ENCODE peak calls at places on chromosomes 2 and 18, in five cellular contexts. N is H1, H is stomach, T is prostate gland, S is spleen. G is an unnamed sample.

GRCh38 chr2:155080394-155080793 is 381.9 kb downstream of the KCNJ3 start:
- DNase-seq in S (no peak), N (no peak), T (no peak), H (no peak), G (no peak)

GRCh38 chr2:176002684-176003225 is 688 bp upstream of the LNPK start:
- DNase-seq in H (no peak), T (peak), S (no peak), N (no peak), G (no peak)

GRCh38 chr2:146806295-146807005 is 1038.4 kb upstream of the ACVR2A start:
- DNase-seq in H (no peak), S (no peak), T (no peak), N (no peak), G (no peak)

GRCh38 chr2:120434487-120434886 is 88.6 kb downstream of the INHBB start:
- DNase-seq in T (no peak), N (no peak), H (no peak), S (peak), G (peak)

GRCh38 chr2:113041871-113042270 is 10.8 kb downstream of the IL36B start:
- DNase-seq in H (no peak), N (no peak), T (no peak), S (no peak), G (no peak)

GRCh38 chr2:149070681-149071355 is 32.3 kb downstream of the LYPD6B start:
- DNase-seq in T (no peak), N (no peak), S (no peak), H (peak), G (no peak)

GRCh38 chr2:238322001-238322411 is 1.7 kb downstream of the TRAF3IP1 start:
- DNase-seq in T (no peak), H (peak), N (no peak), S (no peak), G (no peak)

GRCh38 chr2:192194065-192194865 is 468 bp downstream of the TMEFF2 start:
- DNase-seq in N (no peak), H (no peak), T (no peak), S (peak), G (no peak)

GRCh38 chr2:189328451-189329249 is 112.6 kb upstream of the WDR75 start:
- DNase-seq in S (no peak), N (no peak), H (no peak), T (no peak), G (no peak)

GRCh38 chr18:37385846-37386435 is 179.7 kb downstream of the CELF4 start:
- DNase-seq in N (no peak), S (no peak), H (no peak), T (no peak), G (no peak)

GRCh38 chr2:46020416-46020815 is 276.8 kb upstream of the EPAS1 start:
- DNase-seq in H (no peak), N (no peak), T (no peak), S (no peak), G (no peak)

GRCh38 chr18:78330761-78331160 is 648.9 kb upstream of the SALL3 start:
- DNase-seq in T (no peak), S (no peak), H (no peak), N (no peak), G (no peak)

GRCh38 chr2:72027426-72028161 is 120.1 kb downstream of the CYP26B1 start:
- DNase-seq in N (no peak), T (no peak), S (peak), H (peak), G (peak)

GRCh38 chr2:120745420-120746178 is 9.9 kb downstream of the GLI2 start:
- DNase-seq in H (no peak), T (no peak), S (no peak), N (no peak), G (no peak)

GRCh38 chr18:50154420-50154819 is 40.5 kb downstream of the MYO5B start:
- DNase-seq in T (no peak), H (no peak), S (no peak), N (no peak), G (no peak)

GRCh38 chr2:197707316-197708213 is 2.4 kb downstream of the MARS2 start:
- DNase-seq in T (no peak), H (no peak), N (no peak), S (no peak), G (no peak)

GRCh38 chr2:160570386-160570785 is 76.8 kb upstream of the RBMS1 start:
- DNase-seq in H (no peak), T (no peak), S (no peak), N (no peak), G (peak)

GRCh38 chr2:30235008-30235655 is 3.8 kb downstream of the LBH start:
- DNase-seq in H (peak), N (no peak), T (no peak), S (peak), G (no peak)

GRCh38 chr18:79982736-79983135 is 5.6 kb downstream of the TXNL4A start:
- DNase-seq in S (no peak), H (no peak), N (no peak), T (no peak), G (no peak)

GRCh38 chr2:197965756-197966155 is 161.4 kb downstream of the PLCL1 start:
- DNase-seq in S (no peak), N (no peak), T (no peak), H (no peak), G (no peak)

GRCh38 chr2:98444436-98445166 is at the start of gene INPP4A:
- DNase-seq in T (peak), N (no peak), S (peak), H (peak), G (peak)

GRCh38 chr2:98445167-98445522 is 487 bp downstream of the INPP4A start:
- DNase-seq in S (peak), N (no peak), H (no peak), T (no peak), G (no peak)

GRCh38 chr2:98446850-98447249 is 2.2 kb downstream of the INPP4A start:
- DNase-seq in S (no peak), H (no peak), T (no peak), N (no peak), G (no peak)

GRCh38 chr2:98448441-98449145 is 3.9 kb downstream of the INPP4A start:
- DNase-seq in N (no peak), S (no peak), H (no peak), T (no peak), G (no peak)

GRCh38 chr2:98445708-98446577 is 1.3 kb downstream of the INPP4A start:
- DNase-seq in S (no peak), H (no peak), N (no peak), T (no peak), G (no peak)
- TF ChIP-seq POLR2AphosphoS5 in S (peak), H (no peak), N (no peak), T (no peak), G (no peak)

DNA sequence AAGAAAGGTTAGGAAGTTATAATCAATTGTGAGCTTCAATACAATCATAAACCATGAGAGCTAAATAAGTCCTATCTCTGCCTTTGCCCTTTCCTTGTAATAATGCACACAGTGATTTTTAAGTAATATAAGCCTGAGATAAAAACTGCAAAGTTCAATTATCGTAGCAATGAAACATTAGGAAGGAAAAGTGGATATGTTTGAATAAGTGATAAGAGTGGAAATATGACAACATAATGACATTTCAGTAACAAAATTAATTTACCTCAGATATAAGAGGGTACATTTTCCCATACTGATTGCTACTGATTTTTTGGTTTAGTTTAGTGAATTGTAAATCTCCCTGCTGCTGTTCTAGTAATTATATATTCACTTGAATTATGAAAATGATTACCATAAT is 164.2 kb upstream of the FANCL start:
- DNase-seq in T (no peak), H (no peak), N (no peak), S (no peak), G (no peak)
- H3K27ac ChIP-seq in T (no peak), H (no peak), N (no peak), S (no peak), G (no peak)

GRCh38 chr2:157329524-157329923 is 3.9 kb upstream of the ERMN start:
- DNase-seq in T (peak), N (no peak), H (peak), S (peak), G (no peak)
- TF ChIP-seq POLR2AphosphoS5 in T (no peak), N (no peak), H (no peak), S (no peak), G (no peak)

GRCh38 chr18:48658721-48659120 is 119.9 kb downstream of the CTIF start:
- DNase-seq in H (peak), S (no peak), T (no peak), N (no peak), G (no peak)

GRCh38 chr18:48655460-48655859 is 116.6 kb downstream of the CTIF start:
- DNase-seq in S (no peak), N (no peak), H (no peak), T (no peak), G (no peak)

GRCh38 chr18:48656176-48656575 is 117.3 kb downstream of the CTIF start:
- DNase-seq in H (no peak), N (no peak), S (no peak), T (no peak), G (no peak)

GRCh38 chr18:48657446-48658120 is 118.8 kb downstream of the CTIF start:
- DNase-seq in N (no peak), T (no peak), H (no peak), S (no peak), G (no peak)

GRCh38 chr18:48656582-48656981 is 117.8 kb downstream of the CTIF start:
- DNase-seq in H (no peak), N (no peak), T (no peak), S (no peak), G (no peak)
- H3K27ac ChIP-seq in H (no peak), N (no peak), T (no peak), S (no peak), G (no peak)

GRCh38 chr2:228974169-228974568 is 296.9 kb downstream of the PID1 start:
- DNase-seq in N (no peak), T (no peak), S (no peak), H (no peak), G (no peak)
- TF ChIP-seq POLR2AphosphoS5 in N (no peak), T (no peak), S (no peak), H (no peak), G (no peak)